ENCODE peak calls at places on chromosome 13, in four cellular contexts. N is AG04450, X is IMR-90, C is neural progenitor cell. J is an unnamed sample.
A peak's percentile ranks its signal among the peaks of the same experiment; 100 is the strongest.

GRCh38 chr13:41802684-41803554 is 158.0 kb downstream of the VWA8 start:
- DNase-seq in C (no peak), N (peak; percentile 15), X (peak; percentile 85), J (peak; percentile 85)

GRCh38 chr13:58081301-58081820 is 449.8 kb downstream of the PCDH17 start:
- DNase-seq in C (no peak), X (no peak), N (no peak), J (no peak)

GRCh38 chr13:65926750-65927171 is 1303.4 kb downstream of the PCDH9 start:
- DNase-seq in N (no peak), X (no peak), C (peak; percentile 60), J (no peak)

GRCh38 chr13:57128909-57129308 is 11.8 kb upstream of the PRR20A start:
- DNase-seq in N (no peak), C (peak; percentile 17), X (no peak), J (no peak)

GRCh38 chr13:73231456-73231855 is 172.7 kb downstream of the KLF5 start:
- DNase-seq in N (no peak), C (no peak), X (no peak), J (no peak)

GRCh38 chr13:98888890-98889279 is 89.0 kb downstream of the DOCK9 start:
- DNase-seq in N (no peak), C (no peak), X (no peak), J (no peak)

GRCh38 chr13:96898212-96898611 is 96.1 kb downstream of the OXGR1 start:
- DNase-seq in C (no peak), N (no peak), X (no peak), J (peak; percentile 41)

GRCh38 chr13:89514534-89515312 is 1832.8 kb upstream of the MIR17HG start:
- DNase-seq in C (peak; percentile 43), N (peak; percentile 11), X (peak; percentile 8), J (peak; percentile 1)

GRCh38 chr13:41905600-41906254 is 55.2 kb downstream of the VWA8 start:
- DNase-seq in N (no peak), C (peak; percentile 35), X (peak; percentile 48), J (no peak)

DNA sequence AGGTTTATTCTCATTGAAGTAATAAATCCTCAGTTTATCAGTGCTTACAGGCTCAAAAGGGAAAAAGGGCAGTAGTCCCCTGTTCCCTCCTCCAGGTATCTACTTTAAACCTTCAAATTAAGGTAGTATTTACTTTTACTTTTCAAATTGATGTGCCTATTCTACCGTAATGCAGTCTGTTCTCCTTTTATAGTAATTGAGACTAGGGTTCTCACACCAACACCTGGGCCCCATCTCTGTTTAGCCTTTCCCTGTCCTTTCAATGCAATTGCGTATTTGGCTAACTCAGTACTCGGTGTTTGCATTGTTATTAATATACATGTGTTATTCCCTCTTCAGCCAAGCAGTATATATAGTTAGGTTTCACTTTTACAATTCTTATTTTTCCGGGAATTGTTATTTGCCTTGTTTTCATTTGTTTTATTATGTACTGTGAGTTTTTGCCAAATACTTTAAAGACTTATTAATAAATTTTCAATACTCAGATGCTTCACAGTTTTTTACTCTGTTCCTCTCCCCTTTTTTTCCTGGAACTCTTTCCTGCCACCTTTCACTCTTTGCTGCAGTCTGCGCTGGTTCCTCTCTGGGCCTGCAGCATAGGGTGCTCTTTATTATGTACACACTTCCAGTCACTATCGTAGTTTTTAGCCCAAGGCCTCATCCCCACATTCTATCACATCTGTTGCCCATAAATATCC is 30.3 kb downstream of the USPL1 start:
- DNase-seq in C (no peak), N (no peak), X (no peak), J (no peak)
- H3K27ac ChIP-seq in C (no peak overlapping the region), N (no peak overlapping the region), X (no peak overlapping the region), J (no peak overlapping the region)

GRCh38 chr13:23086951-23087350 is 93.8 kb upstream of the SGCG start:
- DNase-seq in N (no peak), X (no peak), C (no peak), J (no peak)

GRCh38 chr13:23081901-23082300 is 98.9 kb upstream of the SGCG start:
- DNase-seq in X (no peak), N (no peak), C (no peak), J (no peak)

GRCh38 chr13:23087884-23088283 is 92.9 kb upstream of the SGCG start:
- DNase-seq in C (peak; percentile 24), X (peak; percentile 20), N (no peak), J (peak; percentile 4)
- TF ChIP-seq CTCF in C (peak; percentile 58), X (peak; percentile 31), N (peak; percentile 64), J (peak; percentile 61)

DNA sequence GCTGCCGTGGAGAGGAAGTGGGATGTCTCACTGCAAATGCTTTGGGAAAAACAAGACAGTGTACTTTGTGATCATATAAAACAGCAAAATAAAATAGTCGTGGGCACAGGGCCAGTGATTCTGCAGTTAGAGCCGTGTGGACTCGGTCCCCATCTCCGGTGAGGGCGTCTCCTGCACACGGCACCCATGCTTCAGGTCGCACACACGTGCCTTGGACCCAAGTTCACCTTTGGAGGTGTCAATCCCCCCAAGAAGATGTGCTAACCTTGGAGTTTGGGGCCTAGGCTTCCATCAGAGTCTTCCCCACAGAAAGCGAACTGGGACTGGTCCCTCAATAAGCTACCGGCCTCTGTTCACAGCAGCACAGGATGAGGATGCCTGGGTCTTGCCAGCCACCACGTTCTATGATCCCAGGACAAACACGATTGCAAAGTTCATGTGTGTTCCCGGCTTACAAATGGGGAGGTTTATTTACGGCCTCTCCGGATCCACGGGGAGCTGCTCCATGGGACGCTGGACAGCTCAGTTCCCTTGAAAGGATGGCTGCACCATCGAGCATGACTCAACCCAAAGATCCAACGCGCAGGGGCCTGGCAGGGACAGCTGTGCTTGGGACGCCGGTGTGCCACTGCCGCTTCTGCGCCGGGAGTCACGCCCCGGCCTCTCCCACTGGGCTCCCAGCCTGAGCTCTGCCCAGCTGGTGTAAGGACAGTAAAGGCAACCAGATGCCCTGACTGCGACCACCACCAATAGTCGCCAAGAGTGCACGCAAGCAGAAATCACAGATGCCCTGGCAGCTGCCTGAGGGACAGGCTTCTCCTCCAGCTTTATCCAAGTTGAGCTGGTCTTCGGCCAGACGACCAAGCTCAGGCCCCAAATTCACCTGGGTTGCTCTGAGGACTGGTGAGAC is 8.6 kb downstream of the GAS6 start:
- DNase-seq in N (no peak), C (no peak), X (no peak), J (no peak)
- H3K4me3 ChIP-seq in N (no peak overlapping the region), C (no peak overlapping the region), X (no peak overlapping the region), J (no peak overlapping the region)

GRCh38 chr13:114328595-114328994 is 14.3 kb downstream of the CHAMP1 start:
- DNase-seq in C (no peak), X (no peak), N (no peak), J (no peak)
- H3K27ac ChIP-seq in C (no peak overlapping the region), X (no peak overlapping the region), N (no peak overlapping the region), J (no peak overlapping the region)

GRCh38 chr13:27054760-27055159 is 116.9 kb downstream of the USP12 start:
- DNase-seq in N (no peak), X (no peak), C (no peak), J (no peak)

GRCh38 chr13:27057817-27058216 is 113.8 kb downstream of the USP12 start:
- DNase-seq in N (no peak), X (no peak), C (no peak), J (no peak)

GRCh38 chr13:27053902-27054595 is 117.6 kb downstream of the USP12 start:
- DNase-seq in C (no peak), N (peak; percentile 43), X (peak; percentile 88), J (peak; percentile 64)

GRCh38 chr13:27055501-27055900 is 116.1 kb downstream of the USP12 start:
- DNase-seq in C (no peak), X (no peak), N (no peak), J (no peak)

DNA sequence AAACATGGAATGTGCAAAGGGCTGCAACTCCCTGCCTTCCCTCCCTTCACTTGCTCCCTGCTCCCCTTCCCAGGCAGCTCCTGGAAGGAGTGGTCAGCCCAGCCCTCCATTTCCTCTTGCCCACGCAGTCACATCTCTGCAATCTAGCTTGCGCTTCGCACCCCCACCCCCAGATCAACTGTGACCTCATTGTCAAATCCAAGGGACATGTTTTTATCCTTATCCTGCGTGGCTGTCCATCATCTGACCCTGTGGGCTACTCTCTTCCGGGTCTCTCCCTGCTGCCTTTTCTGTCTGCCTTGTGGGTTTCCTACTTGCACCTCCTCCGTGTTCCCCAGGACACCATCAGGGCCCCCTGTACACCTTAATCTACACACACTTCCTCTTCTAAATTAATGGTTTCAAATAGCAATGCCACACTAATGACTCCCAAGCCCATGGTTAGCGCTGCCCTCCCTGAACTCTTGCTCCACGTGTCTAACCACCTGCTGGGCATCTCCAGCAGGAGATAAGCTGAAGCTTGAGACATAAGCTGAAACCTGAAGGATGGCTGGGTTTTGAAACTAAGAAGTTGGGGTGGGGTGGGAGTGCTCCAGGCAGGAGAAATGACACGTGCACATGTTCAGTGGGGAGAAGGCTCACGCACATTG is 118.3 kb downstream of the USP12 start:
- DNase-seq in N (no peak), C (no peak), X (no peak), J (no peak)
- TF ChIP-seq CTCF in N (no peak), C (no peak), X (no peak), J (no peak)